ENCODE peak calls at places on chromosomes 7 and 10, in four cellular contexts. One of them, this sample, is unnamed.

GRCh38 chr7:35316549-35316948 is 62.6 kb upstream of the TBX20 start:
- DNase-seq in breast epithelium: no peak
- DNase-seq in activated CD4-positive, alpha-beta T cell treated with anti-CD3 and anti-CD28 coated beads for 1 hour: no peak
- DNase-seq in lung: no peak
- DNase-seq in this sample: no peak

GRCh38 chr7:80563561-80564327 is 51.9 kb upstream of the GNAT3 start:
- DNase-seq in breast epithelium: no peak
- DNase-seq in activated CD4-positive, alpha-beta T cell treated with anti-CD3 and anti-CD28 coated beads for 1 hour: no peak
- DNase-seq in lung: no peak
- DNase-seq in this sample: no peak

GRCh38 chr7:6276911-6277408 is 4.5 kb upstream of the CYTH3 start:
- DNase-seq in breast epithelium: no peak
- DNase-seq in activated CD4-positive, alpha-beta T cell treated with anti-CD3 and anti-CD28 coated beads for 1 hour: no peak
- DNase-seq in lung: no peak
- DNase-seq in this sample: no peak

GRCh38 chr7:80921130-80921529 is 2.3 kb upstream of the SEMA3C start:
- DNase-seq in breast epithelium: no peak
- DNase-seq in activated CD4-positive, alpha-beta T cell treated with anti-CD3 and anti-CD28 coated beads for 1 hour: no peak
- DNase-seq in lung: no peak
- DNase-seq in this sample: no peak

GRCh38 chr10:100864981-100865380 is 47.8 kb upstream of the SLF2 start:
- DNase-seq in breast epithelium: peak
- DNase-seq in activated CD4-positive, alpha-beta T cell treated with anti-CD3 and anti-CD28 coated beads for 1 hour: no peak
- DNase-seq in lung: no peak
- DNase-seq in this sample: no peak

GRCh38 chr7:101608772-101609713 is 20.1 kb downstream of the MYL10 start:
- DNase-seq in breast epithelium: peak
- DNase-seq in activated CD4-positive, alpha-beta T cell treated with anti-CD3 and anti-CD28 coated beads for 1 hour: no peak
- DNase-seq in lung: peak
- DNase-seq in this sample: no peak

GRCh38 chr7:71363223-71363622 is 231.3 kb downstream of the GALNT17 start:
- DNase-seq in breast epithelium: no peak
- DNase-seq in activated CD4-positive, alpha-beta T cell treated with anti-CD3 and anti-CD28 coated beads for 1 hour: no peak
- DNase-seq in lung: no peak
- DNase-seq in this sample: no peak

GRCh38 chr10:110398419-110399162 is 93.9 kb upstream of the SMNDC1 start:
- DNase-seq in breast epithelium: peak
- DNase-seq in activated CD4-positive, alpha-beta T cell treated with anti-CD3 and anti-CD28 coated beads for 1 hour: no peak
- DNase-seq in lung: peak
- DNase-seq in this sample: no peak

GRCh38 chr10:114103286-114103685 is 59.6 kb downstream of the ADRB1 start:
- DNase-seq in breast epithelium: no peak
- DNase-seq in activated CD4-positive, alpha-beta T cell treated with anti-CD3 and anti-CD28 coated beads for 1 hour: no peak
- DNase-seq in lung: no peak
- DNase-seq in this sample: peak

GRCh38 chr10:123236122-123236521 is 81.9 kb downstream of the BUB3 start:
- DNase-seq in breast epithelium: no peak
- DNase-seq in activated CD4-positive, alpha-beta T cell treated with anti-CD3 and anti-CD28 coated beads for 1 hour: no peak
- DNase-seq in lung: no peak
- DNase-seq in this sample: no peak

GRCh38 chr7:34121366-34121765 is 216.0 kb downstream of the BMPER start:
- DNase-seq in breast epithelium: no peak
- DNase-seq in activated CD4-positive, alpha-beta T cell treated with anti-CD3 and anti-CD28 coated beads for 1 hour: no peak
- DNase-seq in lung: no peak
- DNase-seq in this sample: no peak

GRCh38 chr7:3439333-3440030 is 138.4 kb downstream of the SDK1 start:
- DNase-seq in breast epithelium: no peak
- DNase-seq in activated CD4-positive, alpha-beta T cell treated with anti-CD3 and anti-CD28 coated beads for 1 hour: no peak
- DNase-seq in lung: no peak
- DNase-seq in this sample: no peak

GRCh38 chr7:112395893-112396292 is 54.4 kb upstream of the IFRD1 start:
- DNase-seq in breast epithelium: no peak
- DNase-seq in activated CD4-positive, alpha-beta T cell treated with anti-CD3 and anti-CD28 coated beads for 1 hour: no peak
- DNase-seq in lung: no peak
- DNase-seq in this sample: no peak

GRCh38 chr7:130294314-130294713 is 1.4 kb downstream of the CPA4 start:
- DNase-seq in breast epithelium: no peak
- DNase-seq in activated CD4-positive, alpha-beta T cell treated with anti-CD3 and anti-CD28 coated beads for 1 hour: no peak
- DNase-seq in lung: no peak
- DNase-seq in this sample: no peak

GRCh38 chr7:157955383-157955999 is 618.7 kb downstream of the DNAJB6 start:
- DNase-seq in breast epithelium: no peak
- DNase-seq in activated CD4-positive, alpha-beta T cell treated with anti-CD3 and anti-CD28 coated beads for 1 hour: no peak
- DNase-seq in lung: no peak
- DNase-seq in this sample: no peak

GRCh38 chr10:119620771-119621384 is 24.1 kb upstream of the TIAL1 start:
- DNase-seq in breast epithelium: no peak
- DNase-seq in activated CD4-positive, alpha-beta T cell treated with anti-CD3 and anti-CD28 coated beads for 1 hour: no peak
- DNase-seq in lung: no peak
- DNase-seq in this sample: no peak

GRCh38 chr7:106057204-106057961 is 54.7 kb downstream of the SYPL1 start:
- DNase-seq in breast epithelium: no peak
- DNase-seq in activated CD4-positive, alpha-beta T cell treated with anti-CD3 and anti-CD28 coated beads for 1 hour: no peak
- DNase-seq in lung: no peak
- DNase-seq in this sample: peak

GRCh38 chr10:35172574-35172973 is 45.9 kb downstream of the CREM start:
- DNase-seq in breast epithelium: no peak
- DNase-seq in activated CD4-positive, alpha-beta T cell treated with anti-CD3 and anti-CD28 coated beads for 1 hour: no peak
- DNase-seq in lung: no peak
- DNase-seq in this sample: no peak

GRCh38 chr7:88344956-88345832 is 38.5 kb upstream of the STEAP4 start:
- DNase-seq in breast epithelium: no peak
- DNase-seq in activated CD4-positive, alpha-beta T cell treated with anti-CD3 and anti-CD28 coated beads for 1 hour: no peak
- DNase-seq in lung: peak
- DNase-seq in this sample: no peak

GRCh38 chr7:5831196-5831595 is 49.4 kb upstream of the OCM start:
- DNase-seq in breast epithelium: no peak
- DNase-seq in activated CD4-positive, alpha-beta T cell treated with anti-CD3 and anti-CD28 coated beads for 1 hour: no peak
- DNase-seq in lung: no peak
- DNase-seq in this sample: no peak

GRCh38 chr7:129574487-129574886 is 37.0 kb upstream of the NRF1 start:
- DNase-seq in breast epithelium: no peak
- DNase-seq in activated CD4-positive, alpha-beta T cell treated with anti-CD3 and anti-CD28 coated beads for 1 hour: no peak
- DNase-seq in lung: no peak
- DNase-seq in this sample: no peak

GRCh38 chr10:78775891-78776290 is 292.9 kb upstream of the ZMIZ1 start:
- DNase-seq in breast epithelium: no peak
- DNase-seq in activated CD4-positive, alpha-beta T cell treated with anti-CD3 and anti-CD28 coated beads for 1 hour: no peak
- DNase-seq in lung: no peak
- DNase-seq in this sample: no peak

GRCh38 chr7:18357691-18358090 is 137.9 kb upstream of the HDAC9 start:
- DNase-seq in breast epithelium: no peak
- DNase-seq in activated CD4-positive, alpha-beta T cell treated with anti-CD3 and anti-CD28 coated beads for 1 hour: no peak
- DNase-seq in lung: no peak
- DNase-seq in this sample: peak

GRCh38 chr10:69855346-69856163 is 53.8 kb downstream of the COL13A1 start:
- DNase-seq in breast epithelium: no peak
- DNase-seq in activated CD4-positive, alpha-beta T cell treated with anti-CD3 and anti-CD28 coated beads for 1 hour: no peak
- DNase-seq in lung: no peak
- DNase-seq in this sample: no peak

GRCh38 chr7:94972296-94972695 is 64.9 kb downstream of the PPP1R9A start:
- DNase-seq in breast epithelium: no peak
- DNase-seq in activated CD4-positive, alpha-beta T cell treated with anti-CD3 and anti-CD28 coated beads for 1 hour: no peak
- DNase-seq in lung: no peak
- DNase-seq in this sample: no peak

GRCh38 chr7:39741942-39742623 is 118.7 kb downstream of the RALA start:
- DNase-seq in breast epithelium: no peak
- DNase-seq in activated CD4-positive, alpha-beta T cell treated with anti-CD3 and anti-CD28 coated beads for 1 hour: no peak
- DNase-seq in lung: no peak
- DNase-seq in this sample: no peak

GRCh38 chr7:25854059-25854458 is 297.9 kb upstream of the NFE2L3 start:
- DNase-seq in breast epithelium: no peak
- DNase-seq in activated CD4-positive, alpha-beta T cell treated with anti-CD3 and anti-CD28 coated beads for 1 hour: no peak
- DNase-seq in lung: no peak
- DNase-seq in this sample: no peak

GRCh38 chr10:69801434-69802315 is at the start of gene COL13A1:
- DNase-seq in breast epithelium: no peak
- DNase-seq in activated CD4-positive, alpha-beta T cell treated with anti-CD3 and anti-CD28 coated beads for 1 hour: no peak
- DNase-seq in lung: no peak
- DNase-seq in this sample: no peak

GRCh38 chr10:127552446-127552845 is 3.3 kb downstream of the NPS start:
- DNase-seq in breast epithelium: no peak
- DNase-seq in activated CD4-positive, alpha-beta T cell treated with anti-CD3 and anti-CD28 coated beads for 1 hour: no peak
- DNase-seq in lung: peak
- DNase-seq in this sample: no peak

GRCh38 chr10:1670541-1671365 is 66.6 kb downstream of the ADARB2 start:
- DNase-seq in breast epithelium: no peak
- DNase-seq in activated CD4-positive, alpha-beta T cell treated with anti-CD3 and anti-CD28 coated beads for 1 hour: no peak
- DNase-seq in lung: no peak
- DNase-seq in this sample: no peak

GRCh38 chr10:98383869-98384268 is 31.1 kb downstream of the PYROXD2 start:
- DNase-seq in breast epithelium: no peak
- DNase-seq in activated CD4-positive, alpha-beta T cell treated with anti-CD3 and anti-CD28 coated beads for 1 hour: no peak
- DNase-seq in lung: no peak
- DNase-seq in this sample: no peak

GRCh38 chr7:28842769-28843295 is 115.3 kb downstream of the TRIL start:
- DNase-seq in breast epithelium: no peak
- DNase-seq in activated CD4-positive, alpha-beta T cell treated with anti-CD3 and anti-CD28 coated beads for 1 hour: no peak
- DNase-seq in lung: no peak
- DNase-seq in this sample: no peak

GRCh38 chr7:115952832-115953231 is 77.7 kb downstream of the TFEC start:
- DNase-seq in breast epithelium: no peak
- DNase-seq in activated CD4-positive, alpha-beta T cell treated with anti-CD3 and anti-CD28 coated beads for 1 hour: no peak
- DNase-seq in lung: no peak
- DNase-seq in this sample: no peak

This sample was measured in OCI-LY7.